ENCODE peak calls at places on chromosomes 4 and X, in eight cellular contexts. One of them, this sample, is unnamed.

GRCh38 chr4:75653845-75654503 is 19.2 kb downstream of the G3BP2 start:
- DNase-seq in BJ: no peak
- DNase-seq in fibroblast of lung: peak
- DNase-seq in HFF-Myc: no peak
- DNase-seq in CD8-positive, alpha-beta T cell: no peak
- DNase-seq in cardiac fibroblast: peak
- DNase-seq in mammary epithelial cell: peak
- DNase-seq in endothelial cell of umbilical vein: peak
- DNase-seq in this sample: no peak

GRCh38 chr4:111399523-111400135 is 745.6 kb upstream of the FAM241A start:
- DNase-seq in mammary epithelial cell: no peak
- DNase-seq in BJ: no peak
- DNase-seq in fibroblast of lung: no peak
- DNase-seq in HFF-Myc: no peak
- DNase-seq in cardiac fibroblast: peak
- DNase-seq in endothelial cell of umbilical vein: no peak
- DNase-seq in CD8-positive, alpha-beta T cell: no peak
- DNase-seq in this sample: no peak

GRCh38 chr4:123816462-123816861 is 419.9 kb downstream of the SPRY1 start:
- DNase-seq in mammary epithelial cell: no peak
- DNase-seq in BJ: no peak
- DNase-seq in HFF-Myc: peak
- DNase-seq in CD8-positive, alpha-beta T cell: no peak
- DNase-seq in cardiac fibroblast: no peak
- DNase-seq in fibroblast of lung: no peak
- DNase-seq in endothelial cell of umbilical vein: no peak
- DNase-seq in this sample: no peak

GRCh38 chr4:836003-836511 is 10.1 kb upstream of the CPLX1 start:
- DNase-seq in HFF-Myc: no peak
- DNase-seq in endothelial cell of umbilical vein: no peak
- DNase-seq in fibroblast of lung: no peak
- DNase-seq in cardiac fibroblast: no peak
- DNase-seq in CD8-positive, alpha-beta T cell: no peak
- DNase-seq in mammary epithelial cell: no peak
- DNase-seq in BJ: no peak
- DNase-seq in this sample: no peak

GRCh38 chrX:154317391-154318000 is 21.9 kb downstream of the TKTL1 start:
- DNase-seq in cardiac fibroblast: peak
- DNase-seq in mammary epithelial cell: peak
- DNase-seq in BJ: no peak
- DNase-seq in endothelial cell of umbilical vein: peak
- DNase-seq in HFF-Myc: no peak
- DNase-seq in fibroblast of lung: peak
- DNase-seq in CD8-positive, alpha-beta T cell: no peak
- DNase-seq in this sample: no peak

GRCh38 chr4:24730256-24731001 is 64.9 kb upstream of the SOD3 start:
- DNase-seq in fibroblast of lung: peak
- DNase-seq in cardiac fibroblast: peak
- DNase-seq in BJ: no peak
- DNase-seq in HFF-Myc: no peak
- DNase-seq in mammary epithelial cell: no peak
- DNase-seq in endothelial cell of umbilical vein: no peak
- DNase-seq in CD8-positive, alpha-beta T cell: no peak
- DNase-seq in this sample: no peak

GRCh38 chr4:10734697-10735096 is 50.1 kb upstream of the CLNK start:
- DNase-seq in mammary epithelial cell: no peak
- DNase-seq in CD8-positive, alpha-beta T cell: no peak
- DNase-seq in BJ: no peak
- DNase-seq in endothelial cell of umbilical vein: no peak
- DNase-seq in cardiac fibroblast: no peak
- DNase-seq in HFF-Myc: no peak
- DNase-seq in fibroblast of lung: no peak
- DNase-seq in this sample: no peak

GRCh38 chrX:135516376-135516775 is 4.1 kb upstream of the INTS6L start:
- DNase-seq in endothelial cell of umbilical vein: no peak
- DNase-seq in CD8-positive, alpha-beta T cell: no peak
- DNase-seq in fibroblast of lung: no peak
- DNase-seq in BJ: no peak
- DNase-seq in cardiac fibroblast: no peak
- DNase-seq in HFF-Myc: no peak
- DNase-seq in mammary epithelial cell: no peak
- DNase-seq in this sample: no peak

GRCh38 chr4:114807759-114808404 is 209.3 kb downstream of the UGT8 start:
- DNase-seq in CD8-positive, alpha-beta T cell: no peak
- DNase-seq in mammary epithelial cell: peak
- DNase-seq in cardiac fibroblast: peak
- DNase-seq in endothelial cell of umbilical vein: peak
- DNase-seq in HFF-Myc: peak
- DNase-seq in BJ: no peak
- DNase-seq in fibroblast of lung: peak
- DNase-seq in this sample: peak

GRCh38 chr4:164596927-164597326 is 157.0 kb upstream of the SMIM31 start:
- DNase-seq in CD8-positive, alpha-beta T cell: no peak
- DNase-seq in cardiac fibroblast: no peak
- DNase-seq in BJ: no peak
- DNase-seq in endothelial cell of umbilical vein: no peak
- DNase-seq in fibroblast of lung: no peak
- DNase-seq in mammary epithelial cell: no peak
- DNase-seq in HFF-Myc: no peak
- DNase-seq in this sample: no peak

GRCh38 chr4:6446130-6446482 is 26.3 kb downstream of the PPP2R2C start:
- DNase-seq in mammary epithelial cell: no peak
- DNase-seq in endothelial cell of umbilical vein: no peak
- DNase-seq in HFF-Myc: no peak
- DNase-seq in cardiac fibroblast: no peak
- DNase-seq in BJ: no peak
- DNase-seq in fibroblast of lung: no peak
- DNase-seq in CD8-positive, alpha-beta T cell: no peak
- DNase-seq in this sample: no peak

GRCh38 chrX:11666180-11666579 is 460 bp upstream of the ARHGAP6 start:
- DNase-seq in mammary epithelial cell: no peak
- DNase-seq in HFF-Myc: no peak
- DNase-seq in cardiac fibroblast: no peak
- DNase-seq in endothelial cell of umbilical vein: no peak
- DNase-seq in fibroblast of lung: peak
- DNase-seq in BJ: no peak
- DNase-seq in CD8-positive, alpha-beta T cell: no peak
- DNase-seq in this sample: no peak

GRCh38 chrX:74923942-74924448 is 1.3 kb downstream of the NEXMIF start:
- DNase-seq in cardiac fibroblast: no peak
- DNase-seq in CD8-positive, alpha-beta T cell: no peak
- DNase-seq in BJ: no peak
- DNase-seq in endothelial cell of umbilical vein: no peak
- DNase-seq in mammary epithelial cell: no peak
- DNase-seq in HFF-Myc: no peak
- DNase-seq in fibroblast of lung: peak
- DNase-seq in this sample: peak

GRCh38 chr4:36385951-36386561 is 104.6 kb downstream of the DTHD1 start:
- DNase-seq in BJ: no peak
- DNase-seq in HFF-Myc: no peak
- DNase-seq in mammary epithelial cell: no peak
- DNase-seq in cardiac fibroblast: no peak
- DNase-seq in CD8-positive, alpha-beta T cell: peak
- DNase-seq in endothelial cell of umbilical vein: no peak
- DNase-seq in fibroblast of lung: no peak
- DNase-seq in this sample: peak

GRCh38 chrX:2572740-2573139 is 72.0 kb upstream of the DHRSX start:
- DNase-seq in BJ: no peak
- DNase-seq in mammary epithelial cell: no peak
- DNase-seq in HFF-Myc: no peak
- DNase-seq in endothelial cell of umbilical vein: no peak
- DNase-seq in cardiac fibroblast: peak
- DNase-seq in fibroblast of lung: no peak
- DNase-seq in CD8-positive, alpha-beta T cell: no peak
- DNase-seq in this sample: no peak

GRCh38 chr4:85086721-85087120 is 120.2 kb upstream of the WDFY3 start:
- DNase-seq in BJ: no peak
- DNase-seq in mammary epithelial cell: no peak
- DNase-seq in cardiac fibroblast: no peak
- DNase-seq in HFF-Myc: no peak
- DNase-seq in endothelial cell of umbilical vein: no peak
- DNase-seq in fibroblast of lung: no peak
- DNase-seq in CD8-positive, alpha-beta T cell: no peak
- DNase-seq in this sample: no peak

GRCh38 chrX:19684265-19684664 is 169.0 kb upstream of the MAP3K15 start:
- DNase-seq in fibroblast of lung: no peak
- DNase-seq in endothelial cell of umbilical vein: no peak
- DNase-seq in BJ: no peak
- DNase-seq in mammary epithelial cell: no peak
- DNase-seq in HFF-Myc: no peak
- DNase-seq in cardiac fibroblast: no peak
- DNase-seq in CD8-positive, alpha-beta T cell: no peak
- DNase-seq in this sample: no peak

GRCh38 chr4:1053080-1053661 is 41.7 kb downstream of the FGFRL1 start:
- DNase-seq in HFF-Myc: no peak
- DNase-seq in cardiac fibroblast: peak
- DNase-seq in endothelial cell of umbilical vein: no peak
- DNase-seq in fibroblast of lung: peak
- DNase-seq in CD8-positive, alpha-beta T cell: no peak
- DNase-seq in mammary epithelial cell: no peak
- DNase-seq in BJ: peak
- DNase-seq in this sample: no peak

GRCh38 chr4:142265536-142265935 is 580.6 kb downstream of the INPP4B start:
- DNase-seq in CD8-positive, alpha-beta T cell: no peak
- DNase-seq in BJ: peak
- DNase-seq in fibroblast of lung: peak
- DNase-seq in HFF-Myc: no peak
- DNase-seq in cardiac fibroblast: peak
- DNase-seq in endothelial cell of umbilical vein: peak
- DNase-seq in mammary epithelial cell: peak
- DNase-seq in this sample: no peak
- H3K4me3 ChIP-seq in CD8-positive, alpha-beta T cell: no peak
- H3K4me3 ChIP-seq in BJ: no peak
- H3K4me3 ChIP-seq in fibroblast of lung: peak
- H3K4me3 ChIP-seq in HFF-Myc: no peak
- H3K4me3 ChIP-seq in cardiac fibroblast: no peak
- H3K4me3 ChIP-seq in endothelial cell of umbilical vein: no peak
- H3K4me3 ChIP-seq in mammary epithelial cell: no peak
- H3K4me3 ChIP-seq in this sample: no peak

DNA sequence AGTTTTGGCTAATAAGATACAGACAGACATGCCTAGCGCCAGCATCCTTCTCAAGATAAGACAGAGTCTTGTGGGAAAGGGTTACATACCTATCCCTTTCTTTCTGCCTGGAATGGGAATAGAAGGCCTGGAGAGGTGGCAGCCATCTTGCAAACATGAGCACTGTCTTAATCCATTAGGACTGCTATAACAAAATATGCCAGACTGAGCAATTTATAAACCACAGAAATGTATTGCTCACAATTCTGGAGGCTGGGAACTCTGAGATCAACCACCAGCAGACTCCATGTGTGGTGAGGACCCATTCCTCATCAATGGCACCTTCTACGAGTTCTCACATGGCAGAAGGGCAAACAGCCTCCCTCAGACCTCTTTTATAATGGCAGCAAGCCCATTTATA is 26.5 kb upstream of the NEIL3 start:
- DNase-seq in mammary epithelial cell: peak
- DNase-seq in cardiac fibroblast: peak
- DNase-seq in HFF-Myc: peak
- DNase-seq in CD8-positive, alpha-beta T cell: no peak
- DNase-seq in endothelial cell of umbilical vein: no peak
- DNase-seq in fibroblast of lung: peak
- DNase-seq in BJ: peak
- DNase-seq in this sample: no peak
- H3K4me3 ChIP-seq in mammary epithelial cell: no peak
- H3K4me3 ChIP-seq in cardiac fibroblast: no peak
- H3K4me3 ChIP-seq in HFF-Myc: no peak
- H3K4me3 ChIP-seq in CD8-positive, alpha-beta T cell: no peak
- H3K4me3 ChIP-seq in endothelial cell of umbilical vein: no peak
- H3K4me3 ChIP-seq in fibroblast of lung: no peak
- H3K4me3 ChIP-seq in BJ: no peak
- H3K4me3 ChIP-seq in this sample: no peak

DNA sequence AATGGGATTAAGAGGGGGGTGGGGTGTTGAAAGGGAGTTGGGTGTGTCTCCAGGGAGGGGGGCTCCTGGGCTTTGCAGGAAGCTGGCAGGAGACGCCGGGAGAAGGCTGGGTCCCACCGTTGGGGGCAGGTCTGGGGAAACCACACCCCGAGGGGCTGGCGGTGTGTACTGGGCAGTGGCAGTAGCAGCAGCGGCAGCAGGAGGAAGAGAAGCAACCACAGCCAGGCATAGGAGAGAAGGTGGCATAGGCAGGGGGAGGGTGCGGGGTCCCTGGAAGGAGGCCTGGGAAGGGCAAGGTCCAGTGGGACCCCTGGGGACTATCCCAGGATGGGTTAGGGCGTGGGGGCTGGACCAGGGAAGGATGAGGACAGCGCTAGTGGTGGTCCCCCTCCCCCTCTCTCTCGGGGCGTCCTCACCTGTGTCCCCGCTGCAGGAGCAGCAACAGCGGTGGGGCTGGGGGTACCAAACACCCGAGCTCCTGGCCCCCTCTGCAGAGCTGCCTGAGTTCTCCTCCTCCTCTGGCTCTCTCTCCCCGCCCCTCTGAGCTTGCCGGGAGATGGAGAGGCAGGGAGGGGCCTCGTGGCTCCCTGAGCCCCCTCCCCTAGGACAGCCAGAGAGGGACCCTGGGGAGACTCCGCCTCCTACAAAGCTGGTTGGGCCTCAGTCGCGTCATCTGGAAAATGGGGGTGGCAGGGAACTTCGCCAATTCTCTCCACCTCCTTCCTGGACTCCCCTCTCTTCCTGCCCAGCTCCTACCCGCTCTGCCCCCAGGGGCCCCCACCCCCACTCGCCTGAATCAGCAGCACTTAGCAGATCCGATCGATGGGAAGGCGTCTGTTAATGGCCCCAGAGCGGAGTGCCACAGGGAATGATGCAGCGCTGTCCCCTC is at the start of gene KCND1:
- DNase-seq in mammary epithelial cell: no peak
- DNase-seq in CD8-positive, alpha-beta T cell: no peak
- DNase-seq in BJ: no peak
- DNase-seq in fibroblast of lung: peak
- DNase-seq in cardiac fibroblast: peak
- DNase-seq in endothelial cell of umbilical vein: peak
- DNase-seq in HFF-Myc: no peak
- DNase-seq in this sample: no peak
- H3K4me3 ChIP-seq in mammary epithelial cell: no peak
- H3K4me3 ChIP-seq in CD8-positive, alpha-beta T cell: no peak
- H3K4me3 ChIP-seq in BJ: peak
- H3K4me3 ChIP-seq in fibroblast of lung: peak
- H3K4me3 ChIP-seq in cardiac fibroblast: peak
- H3K4me3 ChIP-seq in endothelial cell of umbilical vein: no peak
- H3K4me3 ChIP-seq in HFF-Myc: peak
- H3K4me3 ChIP-seq in this sample: no peak

GRCh38 chrX:132610536-132610935 is 121.7 kb upstream of the MBNL3 start:
- DNase-seq in CD8-positive, alpha-beta T cell: no peak
- DNase-seq in mammary epithelial cell: no peak
- DNase-seq in endothelial cell of umbilical vein: no peak
- DNase-seq in HFF-Myc: no peak
- DNase-seq in BJ: no peak
- DNase-seq in fibroblast of lung: no peak
- DNase-seq in cardiac fibroblast: no peak
- DNase-seq in this sample: no peak
- H3K4me3 ChIP-seq in CD8-positive, alpha-beta T cell: no peak
- H3K4me3 ChIP-seq in mammary epithelial cell: no peak
- H3K4me3 ChIP-seq in endothelial cell of umbilical vein: no peak
- H3K4me3 ChIP-seq in HFF-Myc: no peak
- H3K4me3 ChIP-seq in BJ: no peak
- H3K4me3 ChIP-seq in fibroblast of lung: no peak
- H3K4me3 ChIP-seq in cardiac fibroblast: no peak
- H3K4me3 ChIP-seq in this sample: no peak